ENCODE peak calls at places on chromosomes 5 and 9, in four cellular contexts. One of them, this sample, is unnamed.

GRCh38 chr9:68999393-69000105 is 14.4 kb downstream of the PRKACG start:
- DNase-seq in adipocyte: peak
- DNase-seq in HTR-8/SVneo: peak
- DNase-seq in PC-3: peak
- DNase-seq in this sample: peak

GRCh38 chr9:136665111-136665703 is 2.5 kb downstream of the EGFL7 start:
- DNase-seq in adipocyte: peak
- DNase-seq in HTR-8/SVneo: no peak
- DNase-seq in PC-3: no peak
- DNase-seq in this sample: no peak

GRCh38 chr9:98789765-98790600 is 6.4 kb downstream of the ANKS6 start:
- DNase-seq in adipocyte: no peak
- DNase-seq in HTR-8/SVneo: no peak
- DNase-seq in PC-3: no peak
- DNase-seq in this sample: peak

GRCh38 chr5:7852542-7852941 is 1.6 kb upstream of the CFAP90 start:
- DNase-seq in adipocyte: peak
- DNase-seq in HTR-8/SVneo: no peak
- DNase-seq in PC-3: no peak
- DNase-seq in this sample: no peak

GRCh38 chr9:20030671-20031070 is 241.8 kb upstream of the SLC24A2 start:
- DNase-seq in adipocyte: no peak
- DNase-seq in HTR-8/SVneo: no peak
- DNase-seq in PC-3: no peak
- DNase-seq in this sample: no peak

GRCh38 chr9:101711330-101711941 is 27.0 kb downstream of the GRIN3A start:
- DNase-seq in adipocyte: no peak
- DNase-seq in HTR-8/SVneo: no peak
- DNase-seq in PC-3: peak
- DNase-seq in this sample: no peak

GRCh38 chr9:31030741-31031202 is 1353.7 kb upstream of the ACO1 start:
- DNase-seq in adipocyte: peak
- DNase-seq in HTR-8/SVneo: peak
- DNase-seq in PC-3: peak
- DNase-seq in this sample: no peak

GRCh38 chr5:59579101-59579885 is 314.2 kb downstream of the PDE4D start:
- DNase-seq in adipocyte: no peak
- DNase-seq in HTR-8/SVneo: no peak
- DNase-seq in PC-3: no peak
- DNase-seq in this sample: no peak

GRCh38 chr5:39948867-39949468 is 524.2 kb upstream of the DAB2 start:
- DNase-seq in adipocyte: peak
- DNase-seq in HTR-8/SVneo: peak
- DNase-seq in PC-3: peak
- DNase-seq in this sample: no peak

GRCh38 chr5:134394932-134395331 is 16.7 kb downstream of the CDKN2AIPNL start:
- DNase-seq in adipocyte: no peak
- DNase-seq in HTR-8/SVneo: no peak
- DNase-seq in PC-3: no peak
- DNase-seq in this sample: no peak

GRCh38 chr9:88950341-88951141 is 40.7 kb upstream of the S1PR3 start:
- DNase-seq in adipocyte: peak
- DNase-seq in HTR-8/SVneo: no peak
- DNase-seq in PC-3: peak
- DNase-seq in this sample: peak

GRCh38 chr5:177545487-177546261 is 8.7 kb downstream of the FAM193B start:
- DNase-seq in adipocyte: peak
- DNase-seq in HTR-8/SVneo: no peak
- DNase-seq in PC-3: no peak
- DNase-seq in this sample: peak

GRCh38 chr5:154521756-154522155 is 43.7 kb upstream of the HAND1 start:
- DNase-seq in adipocyte: no peak
- DNase-seq in HTR-8/SVneo: no peak
- DNase-seq in PC-3: no peak
- DNase-seq in this sample: no peak

GRCh38 chr9:123411636-123412035 is 55.6 kb downstream of the CRB2 start:
- DNase-seq in adipocyte: no peak
- DNase-seq in HTR-8/SVneo: no peak
- DNase-seq in PC-3: no peak
- DNase-seq in this sample: no peak

GRCh38 chr9:68931821-68932220 is 82.1 kb downstream of the PRKACG start:
- DNase-seq in adipocyte: no peak
- DNase-seq in HTR-8/SVneo: no peak
- DNase-seq in PC-3: no peak
- DNase-seq in this sample: no peak

GRCh38 chr5:17216176-17216973 is 1.1 kb upstream of the BASP1 start:
- DNase-seq in adipocyte: peak
- DNase-seq in HTR-8/SVneo: peak
- DNase-seq in PC-3: peak
- DNase-seq in this sample: peak

GRCh38 chr9:34589371-34589655 is 211 bp downstream of the CNTFR start:
- DNase-seq in adipocyte: no peak
- DNase-seq in HTR-8/SVneo: no peak
- DNase-seq in PC-3: no peak
- DNase-seq in this sample: no peak

GRCh38 chr5:10536931-10537579 is 26.8 kb upstream of the ANKRD33B start:
- DNase-seq in adipocyte: no peak
- DNase-seq in HTR-8/SVneo: no peak
- DNase-seq in PC-3: no peak
- DNase-seq in this sample: no peak

GRCh38 chr9:117414906-117415583 is at the start of gene ASTN2:
- DNase-seq in adipocyte: no peak
- DNase-seq in HTR-8/SVneo: no peak
- DNase-seq in PC-3: no peak
- DNase-seq in this sample: peak

GRCh38 chr5:135012951-135013391 is 21.1 kb downstream of the PITX1 start:
- DNase-seq in adipocyte: peak
- DNase-seq in HTR-8/SVneo: no peak
- DNase-seq in PC-3: no peak
- DNase-seq in this sample: peak

GRCh38 chr5:180330810-180331646 is 22.1 kb downstream of the GFPT2 start:
- DNase-seq in adipocyte: peak
- DNase-seq in HTR-8/SVneo: peak
- DNase-seq in PC-3: peak
- DNase-seq in this sample: peak

GRCh38 chr5:115243412-115243811 is 19.3 kb downstream of the PGGT1B start:
- DNase-seq in adipocyte: no peak
- DNase-seq in HTR-8/SVneo: no peak
- DNase-seq in PC-3: peak
- DNase-seq in this sample: no peak

GRCh38 chr9:34125681-34126206 is 754 bp downstream of the DCAF12 start:
- DNase-seq in adipocyte: peak
- DNase-seq in HTR-8/SVneo: no peak
- DNase-seq in PC-3: peak
- DNase-seq in this sample: no peak

GRCh38 chr5:1885476-1885755 is 2.7 kb upstream of the IRX4 start:
- DNase-seq in adipocyte: no peak
- DNase-seq in HTR-8/SVneo: no peak
- DNase-seq in PC-3: no peak
- DNase-seq in this sample: no peak

GRCh38 chr9:125544988-125545651 is 161.9 kb downstream of the MAPKAP1 start:
- DNase-seq in adipocyte: peak
- DNase-seq in HTR-8/SVneo: no peak
- DNase-seq in PC-3: peak
- DNase-seq in this sample: no peak

GRCh38 chr5:108216890-108217289 is 165.0 kb downstream of the FBXL17 start:
- DNase-seq in adipocyte: no peak
- DNase-seq in HTR-8/SVneo: no peak
- DNase-seq in PC-3: peak
- DNase-seq in this sample: no peak

GRCh38 chr5:116045821-116046220 is 13.5 kb downstream of the ARL14EPL start:
- DNase-seq in adipocyte: no peak
- DNase-seq in HTR-8/SVneo: no peak
- DNase-seq in PC-3: no peak
- DNase-seq in this sample: no peak

GRCh38 chr9:33107762-33108161 is 31.3 kb upstream of the SMU1 start:
- DNase-seq in adipocyte: no peak
- DNase-seq in HTR-8/SVneo: no peak
- DNase-seq in PC-3: no peak
- DNase-seq in this sample: no peak

GRCh38 chr5:43609752-43610151 is 6.8 kb downstream of the NNT start:
- DNase-seq in adipocyte: no peak
- DNase-seq in HTR-8/SVneo: no peak
- DNase-seq in PC-3: peak
- DNase-seq in this sample: no peak

GRCh38 chr9:105205787-105206511 is 38.5 kb upstream of the SLC44A1 start:
- DNase-seq in adipocyte: peak
- DNase-seq in HTR-8/SVneo: no peak
- DNase-seq in PC-3: peak
- DNase-seq in this sample: peak

GRCh38 chr5:177431317-177432142 is 5.1 kb downstream of the GRK6 start:
- DNase-seq in adipocyte: no peak
- DNase-seq in HTR-8/SVneo: no peak
- DNase-seq in PC-3: no peak
- DNase-seq in this sample: peak